ENCODE peak calls at places on chromosomes 2 and 18, in ten cellular contexts. One of them, this sample, is unnamed.

GRCh38 chr2:81576713-81577112 is 1272.2 kb upstream of the LRRTM1 start:
- DNase-seq in psoas muscle: no peak
- DNase-seq in mucosa of descending colon: no peak
- DNase-seq in Peyer's patch: no peak
- DNase-seq in HT1080: peak
- DNase-seq in GM04504: no peak
- DNase-seq in HTR-8/SVneo: no peak
- DNase-seq in BJ: no peak
- DNase-seq in T-helper 2 cell: no peak
- DNase-seq in KBM-7: no peak
- DNase-seq in this sample: peak

GRCh38 chr18:46421973-46422551 is 235.0 kb downstream of the LOXHD1 start:
- DNase-seq in psoas muscle: no peak
- DNase-seq in mucosa of descending colon: peak
- DNase-seq in Peyer's patch: no peak
- DNase-seq in HT1080: no peak
- DNase-seq in GM04504: no peak
- DNase-seq in HTR-8/SVneo: no peak
- DNase-seq in BJ: no peak
- DNase-seq in T-helper 2 cell: no peak
- DNase-seq in KBM-7: no peak
- DNase-seq in this sample: no peak

GRCh38 chr18:75811156-75811555 is 383.7 kb upstream of the SMIM21 start:
- DNase-seq in psoas muscle: no peak
- DNase-seq in mucosa of descending colon: no peak
- DNase-seq in Peyer's patch: no peak
- DNase-seq in HT1080: peak
- DNase-seq in GM04504: no peak
- DNase-seq in HTR-8/SVneo: no peak
- DNase-seq in BJ: no peak
- DNase-seq in T-helper 2 cell: no peak
- DNase-seq in KBM-7: no peak
- DNase-seq in this sample: no peak

GRCh38 chr2:67446504-67446911 is 49.4 kb downstream of the ETAA1 start:
- DNase-seq in psoas muscle: no peak
- DNase-seq in mucosa of descending colon: no peak
- DNase-seq in Peyer's patch: no peak
- DNase-seq in HT1080: no peak
- DNase-seq in GM04504: no peak
- DNase-seq in HTR-8/SVneo: no peak
- DNase-seq in BJ: no peak
- DNase-seq in T-helper 2 cell: no peak
- DNase-seq in KBM-7: no peak
- DNase-seq in this sample: peak

GRCh38 chr2:231780123-231780908 is 766 bp downstream of the PDE6D start:
- DNase-seq in psoas muscle: no peak
- DNase-seq in mucosa of descending colon: peak
- DNase-seq in Peyer's patch: peak
- DNase-seq in HT1080: no peak
- DNase-seq in GM04504: no peak
- DNase-seq in HTR-8/SVneo: peak
- DNase-seq in BJ: no peak
- DNase-seq in T-helper 2 cell: peak
- DNase-seq in KBM-7: peak
- DNase-seq in this sample: peak

GRCh38 chr2:144596074-144596871 is 76.4 kb upstream of the ZEB2 start:
- DNase-seq in psoas muscle: no peak
- DNase-seq in mucosa of descending colon: peak
- DNase-seq in Peyer's patch: no peak
- DNase-seq in HT1080: peak
- DNase-seq in GM04504: no peak
- DNase-seq in HTR-8/SVneo: peak
- DNase-seq in BJ: no peak
- DNase-seq in T-helper 2 cell: peak
- DNase-seq in KBM-7: peak
- DNase-seq in this sample: peak

GRCh38 chr2:65430515-65431416 is 1.6 kb downstream of the SPRED2 start:
- DNase-seq in psoas muscle: peak
- DNase-seq in mucosa of descending colon: peak
- DNase-seq in Peyer's patch: peak
- DNase-seq in HT1080: peak
- DNase-seq in GM04504: no peak
- DNase-seq in HTR-8/SVneo: peak
- DNase-seq in BJ: no peak
- DNase-seq in T-helper 2 cell: peak
- DNase-seq in KBM-7: peak
- DNase-seq in this sample: no peak

GRCh38 chr18:44937985-44938384 is 257.3 kb downstream of the SETBP1 start:
- DNase-seq in psoas muscle: no peak
- DNase-seq in mucosa of descending colon: no peak
- DNase-seq in Peyer's patch: no peak
- DNase-seq in HT1080: no peak
- DNase-seq in GM04504: no peak
- DNase-seq in HTR-8/SVneo: no peak
- DNase-seq in BJ: no peak
- DNase-seq in T-helper 2 cell: no peak
- DNase-seq in KBM-7: no peak
- DNase-seq in this sample: no peak

GRCh38 chr2:147845608-147846002 is 776 bp downstream of the ACVR2A start:
- DNase-seq in psoas muscle: no peak
- DNase-seq in mucosa of descending colon: peak
- DNase-seq in Peyer's patch: no peak
- DNase-seq in HT1080: no peak
- DNase-seq in GM04504: no peak
- DNase-seq in HTR-8/SVneo: no peak
- DNase-seq in BJ: no peak
- DNase-seq in T-helper 2 cell: no peak
- DNase-seq in KBM-7: no peak
- DNase-seq in this sample: peak

GRCh38 chr2:94996401-94997100 is 29.0 kb upstream of the MAL start:
- DNase-seq in psoas muscle: no peak
- DNase-seq in mucosa of descending colon: no peak
- DNase-seq in Peyer's patch: peak
- DNase-seq in HT1080: no peak
- DNase-seq in GM04504: no peak
- DNase-seq in HTR-8/SVneo: no peak
- DNase-seq in BJ: no peak
- DNase-seq in T-helper 2 cell: no peak
- DNase-seq in KBM-7: no peak
- DNase-seq in this sample: no peak

GRCh38 chr18:23194969-23195957 is 60.0 kb downstream of the CABLES1 start:
- DNase-seq in psoas muscle: no peak
- DNase-seq in mucosa of descending colon: peak
- DNase-seq in Peyer's patch: no peak
- DNase-seq in HT1080: no peak
- DNase-seq in GM04504: no peak
- DNase-seq in HTR-8/SVneo: no peak
- DNase-seq in BJ: no peak
- DNase-seq in T-helper 2 cell: no peak
- DNase-seq in KBM-7: no peak
- DNase-seq in this sample: no peak

GRCh38 chr18:79987566-79987965 is 797 bp downstream of the TXNL4A start:
- DNase-seq in psoas muscle: no peak
- DNase-seq in mucosa of descending colon: no peak
- DNase-seq in Peyer's patch: no peak
- DNase-seq in HT1080: no peak
- DNase-seq in GM04504: no peak
- DNase-seq in HTR-8/SVneo: no peak
- DNase-seq in BJ: no peak
- DNase-seq in T-helper 2 cell: no peak
- DNase-seq in KBM-7: no peak
- DNase-seq in this sample: peak

GRCh38 chr18:50559750-50560680 is at the start of gene MAPK4:
- DNase-seq in psoas muscle: peak
- DNase-seq in mucosa of descending colon: peak
- DNase-seq in Peyer's patch: no peak
- DNase-seq in HT1080: no peak
- DNase-seq in GM04504: no peak
- DNase-seq in HTR-8/SVneo: peak
- DNase-seq in BJ: no peak
- DNase-seq in T-helper 2 cell: peak
- DNase-seq in KBM-7: peak
- DNase-seq in this sample: peak

GRCh38 chr2:207930747-207931146 is 94.6 kb downstream of the PLEKHM3 start:
- DNase-seq in psoas muscle: no peak
- DNase-seq in mucosa of descending colon: peak
- DNase-seq in Peyer's patch: peak
- DNase-seq in HT1080: no peak
- DNase-seq in GM04504: no peak
- DNase-seq in HTR-8/SVneo: no peak
- DNase-seq in BJ: no peak
- DNase-seq in T-helper 2 cell: no peak
- DNase-seq in KBM-7: no peak
- DNase-seq in this sample: peak

GRCh38 chr2:25029183-25029554 is 12.7 kb upstream of the EFR3B start:
- DNase-seq in psoas muscle: no peak
- DNase-seq in mucosa of descending colon: no peak
- DNase-seq in Peyer's patch: no peak
- DNase-seq in HT1080: no peak
- DNase-seq in GM04504: no peak
- DNase-seq in HTR-8/SVneo: no peak
- DNase-seq in BJ: no peak
- DNase-seq in T-helper 2 cell: no peak
- DNase-seq in KBM-7: no peak
- DNase-seq in this sample: peak

GRCh38 chr2:117056376-117056748 is 758.1 kb upstream of the DDX18 start:
- DNase-seq in psoas muscle: no peak
- DNase-seq in mucosa of descending colon: no peak
- DNase-seq in Peyer's patch: no peak
- DNase-seq in HT1080: no peak
- DNase-seq in GM04504: no peak
- DNase-seq in HTR-8/SVneo: no peak
- DNase-seq in BJ: no peak
- DNase-seq in T-helper 2 cell: no peak
- DNase-seq in KBM-7: no peak
- DNase-seq in this sample: no peak

GRCh38 chr18:73683618-73684238 is 463.9 kb downstream of the FBXO15 start:
- DNase-seq in psoas muscle: no peak
- DNase-seq in mucosa of descending colon: no peak
- DNase-seq in Peyer's patch: no peak
- DNase-seq in HT1080: no peak
- DNase-seq in GM04504: peak
- DNase-seq in HTR-8/SVneo: no peak
- DNase-seq in BJ: no peak
- DNase-seq in T-helper 2 cell: no peak
- DNase-seq in KBM-7: no peak
- DNase-seq in this sample: peak

GRCh38 chr2:169002151-169002738 is 28.9 kb downstream of the ABCB11 start:
- DNase-seq in psoas muscle: no peak
- DNase-seq in mucosa of descending colon: no peak
- DNase-seq in Peyer's patch: no peak
- DNase-seq in HT1080: no peak
- DNase-seq in GM04504: no peak
- DNase-seq in HTR-8/SVneo: no peak
- DNase-seq in BJ: no peak
- DNase-seq in T-helper 2 cell: no peak
- DNase-seq in KBM-7: no peak
- DNase-seq in this sample: no peak

GRCh38 chr2:229490167-229490566 is 219.1 kb upstream of the PID1 start:
- DNase-seq in psoas muscle: no peak
- DNase-seq in mucosa of descending colon: no peak
- DNase-seq in Peyer's patch: no peak
- DNase-seq in HT1080: no peak
- DNase-seq in GM04504: no peak
- DNase-seq in HTR-8/SVneo: no peak
- DNase-seq in BJ: no peak
- DNase-seq in T-helper 2 cell: no peak
- DNase-seq in KBM-7: no peak
- DNase-seq in this sample: no peak

GRCh38 chr2:233743464-233744259 is 14.8 kb downstream of the UGT1A3 start:
- DNase-seq in psoas muscle: peak
- DNase-seq in mucosa of descending colon: no peak
- DNase-seq in Peyer's patch: no peak
- DNase-seq in HT1080: no peak
- DNase-seq in GM04504: no peak
- DNase-seq in HTR-8/SVneo: no peak
- DNase-seq in BJ: no peak
- DNase-seq in T-helper 2 cell: no peak
- DNase-seq in KBM-7: no peak
- DNase-seq in this sample: no peak

GRCh38 chr18:5311273-5312009 is 15.9 kb upstream of the ZBTB14 start:
- DNase-seq in psoas muscle: no peak
- DNase-seq in mucosa of descending colon: no peak
- DNase-seq in Peyer's patch: no peak
- DNase-seq in HT1080: no peak
- DNase-seq in GM04504: peak
- DNase-seq in HTR-8/SVneo: peak
- DNase-seq in BJ: no peak
- DNase-seq in T-helper 2 cell: no peak
- DNase-seq in KBM-7: no peak
- DNase-seq in this sample: no peak

GRCh38 chr2:109447251-109447661 is 166.5 kb downstream of the SEPTIN10 start:
- DNase-seq in psoas muscle: no peak
- DNase-seq in mucosa of descending colon: no peak
- DNase-seq in Peyer's patch: peak
- DNase-seq in HT1080: peak
- DNase-seq in GM04504: peak
- DNase-seq in HTR-8/SVneo: peak
- DNase-seq in BJ: peak
- DNase-seq in T-helper 2 cell: no peak
- DNase-seq in KBM-7: no peak
- DNase-seq in this sample: no peak

GRCh38 chr2:136363921-136364320 is 246.0 kb upstream of the CXCR4 start:
- DNase-seq in psoas muscle: no peak
- DNase-seq in mucosa of descending colon: no peak
- DNase-seq in Peyer's patch: no peak
- DNase-seq in HT1080: no peak
- DNase-seq in GM04504: no peak
- DNase-seq in HTR-8/SVneo: no peak
- DNase-seq in BJ: no peak
- DNase-seq in T-helper 2 cell: no peak
- DNase-seq in KBM-7: no peak
- DNase-seq in this sample: no peak

GRCh38 chr2:59378104-59378503 is 1137.0 kb upstream of the FANCL start:
- DNase-seq in psoas muscle: no peak
- DNase-seq in mucosa of descending colon: no peak
- DNase-seq in Peyer's patch: no peak
- DNase-seq in HT1080: no peak
- DNase-seq in GM04504: no peak
- DNase-seq in HTR-8/SVneo: no peak
- DNase-seq in BJ: no peak
- DNase-seq in T-helper 2 cell: no peak
- DNase-seq in KBM-7: no peak
- DNase-seq in this sample: no peak

GRCh38 chr2:10535703-10536102 is 87.6 kb upstream of the ODC1 start:
- DNase-seq in psoas muscle: no peak
- DNase-seq in mucosa of descending colon: no peak
- DNase-seq in Peyer's patch: no peak
- DNase-seq in HT1080: no peak
- DNase-seq in GM04504: no peak
- DNase-seq in HTR-8/SVneo: no peak
- DNase-seq in BJ: no peak
- DNase-seq in T-helper 2 cell: no peak
- DNase-seq in KBM-7: no peak
- DNase-seq in this sample: no peak

GRCh38 chr2:75528221-75528977 is 32.3 kb downstream of the EVA1A start:
- DNase-seq in psoas muscle: no peak
- DNase-seq in mucosa of descending colon: no peak
- DNase-seq in Peyer's patch: no peak
- DNase-seq in HT1080: peak
- DNase-seq in GM04504: peak
- DNase-seq in HTR-8/SVneo: no peak
- DNase-seq in BJ: no peak
- DNase-seq in T-helper 2 cell: no peak
- DNase-seq in KBM-7: no peak
- DNase-seq in this sample: peak

GRCh38 chr2:158100411-158100810 is 1.3 kb upstream of the UPP2 start:
- DNase-seq in psoas muscle: no peak
- DNase-seq in mucosa of descending colon: no peak
- DNase-seq in Peyer's patch: no peak
- DNase-seq in HT1080: no peak
- DNase-seq in GM04504: no peak
- DNase-seq in HTR-8/SVneo: no peak
- DNase-seq in BJ: no peak
- DNase-seq in T-helper 2 cell: no peak
- DNase-seq in KBM-7: no peak
- DNase-seq in this sample: peak

This sample was measured in bronchial epithelial cell.